ENCODE peak calls at places on chromosome 2, in five cellular contexts. One of them, this sample, is unnamed.

GRCh38 chr2:39913648-39914456 is 134.8 kb upstream of the THUMPD2 start:
- DNase-seq in left ventricle myocardium inferior: no peak
- DNase-seq in mesothelial cell of epicardium: no peak
- DNase-seq in fibroblast of the aortic adventitia: peak
- DNase-seq in hepatocyte: peak
- DNase-seq in this sample: no peak

GRCh38 chr2:38384344-38384743 is 7.3 kb upstream of the ATL2 start:
- DNase-seq in left ventricle myocardium inferior: no peak
- DNase-seq in mesothelial cell of epicardium: no peak
- DNase-seq in fibroblast of the aortic adventitia: no peak
- DNase-seq in hepatocyte: no peak
- DNase-seq in this sample: no peak

GRCh38 chr2:131130298-131130596 is 25.1 kb downstream of the PLEKHB2 start:
- DNase-seq in left ventricle myocardium inferior: no peak
- DNase-seq in mesothelial cell of epicardium: no peak
- DNase-seq in fibroblast of the aortic adventitia: no peak
- DNase-seq in hepatocyte: no peak
- DNase-seq in this sample: no peak

GRCh38 chr2:231877533-231878456 is 48.4 kb downstream of the NPPC start:
- DNase-seq in left ventricle myocardium inferior: no peak
- DNase-seq in mesothelial cell of epicardium: no peak
- DNase-seq in fibroblast of the aortic adventitia: peak
- DNase-seq in hepatocyte: no peak
- DNase-seq in this sample: no peak

GRCh38 chr2:207107551-207107950 is 58.2 kb downstream of the KLF7 start:
- DNase-seq in left ventricle myocardium inferior: no peak
- DNase-seq in mesothelial cell of epicardium: no peak
- DNase-seq in fibroblast of the aortic adventitia: no peak
- DNase-seq in hepatocyte: no peak
- DNase-seq in this sample: no peak

GRCh38 chr2:143435112-143435511 is 305.9 kb downstream of the ARHGAP15 start:
- DNase-seq in left ventricle myocardium inferior: no peak
- DNase-seq in mesothelial cell of epicardium: no peak
- DNase-seq in fibroblast of the aortic adventitia: peak
- DNase-seq in hepatocyte: no peak
- DNase-seq in this sample: no peak

GRCh38 chr2:171678619-171679018 is 8.7 kb upstream of the DYNC1I2 start:
- DNase-seq in left ventricle myocardium inferior: no peak
- DNase-seq in mesothelial cell of epicardium: no peak
- DNase-seq in fibroblast of the aortic adventitia: no peak
- DNase-seq in hepatocyte: no peak
- DNase-seq in this sample: no peak

GRCh38 chr2:60260646-60261296 is 292.7 kb downstream of the BCL11A start:
- DNase-seq in left ventricle myocardium inferior: no peak
- DNase-seq in mesothelial cell of epicardium: no peak
- DNase-seq in fibroblast of the aortic adventitia: no peak
- DNase-seq in hepatocyte: no peak
- DNase-seq in this sample: no peak

GRCh38 chr2:162146906-162147305 is 5.1 kb downstream of the GCG start:
- DNase-seq in left ventricle myocardium inferior: no peak
- DNase-seq in mesothelial cell of epicardium: no peak
- DNase-seq in fibroblast of the aortic adventitia: no peak
- DNase-seq in hepatocyte: no peak
- DNase-seq in this sample: no peak

GRCh38 chr2:218244204-218244603 is 16.6 kb upstream of the GPBAR1 start:
- DNase-seq in left ventricle myocardium inferior: no peak
- DNase-seq in mesothelial cell of epicardium: no peak
- DNase-seq in fibroblast of the aortic adventitia: no peak
- DNase-seq in hepatocyte: no peak
- DNase-seq in this sample: no peak

GRCh38 chr2:85523062-85523905 is 15.7 kb upstream of the MAT2A start:
- DNase-seq in left ventricle myocardium inferior: no peak
- DNase-seq in mesothelial cell of epicardium: no peak
- DNase-seq in fibroblast of the aortic adventitia: no peak
- DNase-seq in hepatocyte: no peak
- DNase-seq in this sample: no peak

GRCh38 chr2:43101751-43102150 is 124.7 kb downstream of the ZFP36L2 start:
- DNase-seq in left ventricle myocardium inferior: no peak
- DNase-seq in mesothelial cell of epicardium: no peak
- DNase-seq in fibroblast of the aortic adventitia: no peak
- DNase-seq in hepatocyte: no peak
- DNase-seq in this sample: no peak

GRCh38 chr2:149004836-149005235 is 33.7 kb upstream of the LYPD6B start:
- DNase-seq in left ventricle myocardium inferior: no peak
- DNase-seq in mesothelial cell of epicardium: no peak
- DNase-seq in fibroblast of the aortic adventitia: no peak
- DNase-seq in hepatocyte: no peak
- DNase-seq in this sample: no peak

GRCh38 chr2:149039213-149039724 is 770 bp downstream of the LYPD6B start:
- DNase-seq in left ventricle myocardium inferior: no peak
- DNase-seq in mesothelial cell of epicardium: no peak
- DNase-seq in fibroblast of the aortic adventitia: no peak
- DNase-seq in hepatocyte: no peak
- DNase-seq in this sample: no peak

GRCh38 chr2:98348066-98348561 is 1.9 kb downstream of the CNGA3 start:
- DNase-seq in left ventricle myocardium inferior: no peak
- DNase-seq in mesothelial cell of epicardium: no peak
- DNase-seq in fibroblast of the aortic adventitia: no peak
- DNase-seq in hepatocyte: no peak
- DNase-seq in this sample: no peak

DNA sequence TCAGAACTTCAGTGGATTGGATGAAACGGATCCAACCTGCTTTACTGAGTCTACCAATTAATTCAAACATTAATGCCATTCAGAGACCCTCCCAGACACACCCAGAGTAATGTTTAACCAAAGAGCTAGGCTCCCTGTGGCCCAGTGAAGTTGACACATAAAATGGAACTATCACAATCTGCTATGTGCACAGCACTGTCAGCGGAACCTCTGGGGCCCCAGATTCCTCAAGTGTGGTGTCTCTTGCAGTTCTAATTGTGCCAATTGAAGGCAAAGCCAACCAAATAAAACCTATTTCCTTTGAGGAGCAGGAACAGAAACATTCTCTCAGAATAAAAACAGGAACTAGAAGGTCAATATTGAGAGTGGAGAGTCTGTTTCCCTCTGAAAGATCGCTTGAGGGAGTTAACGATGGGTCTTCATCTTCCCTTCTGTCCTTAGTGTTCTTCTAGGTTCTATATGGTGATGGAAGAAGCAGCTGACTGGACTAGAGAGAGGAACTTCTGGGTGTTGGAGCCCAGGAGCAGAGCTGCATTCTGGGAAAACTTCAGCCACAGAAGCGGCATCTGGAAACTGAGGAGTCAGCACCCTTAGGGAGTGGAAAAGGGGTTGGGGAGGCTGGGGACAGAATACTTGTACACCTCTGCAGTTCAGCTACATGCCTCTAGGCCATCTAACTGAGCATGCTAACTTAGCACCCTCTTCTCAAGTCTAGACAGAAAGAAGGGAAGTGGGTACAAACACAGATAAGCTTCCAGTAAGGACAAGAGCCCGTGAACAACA is 174.4 kb upstream of the FBXO11 start:
- DNase-seq in left ventricle myocardium inferior: no peak
- DNase-seq in mesothelial cell of epicardium: no peak
- DNase-seq in fibroblast of the aortic adventitia: no peak
- DNase-seq in hepatocyte: no peak
- DNase-seq in this sample: no peak
- TF ChIP-seq CTCF in left ventricle myocardium inferior: no peak
- TF ChIP-seq CTCF in mesothelial cell of epicardium: no peak
- TF ChIP-seq CTCF in fibroblast of the aortic adventitia: no peak
- TF ChIP-seq CTCF in hepatocyte: no peak
- TF ChIP-seq CTCF in this sample: no peak

DNA sequence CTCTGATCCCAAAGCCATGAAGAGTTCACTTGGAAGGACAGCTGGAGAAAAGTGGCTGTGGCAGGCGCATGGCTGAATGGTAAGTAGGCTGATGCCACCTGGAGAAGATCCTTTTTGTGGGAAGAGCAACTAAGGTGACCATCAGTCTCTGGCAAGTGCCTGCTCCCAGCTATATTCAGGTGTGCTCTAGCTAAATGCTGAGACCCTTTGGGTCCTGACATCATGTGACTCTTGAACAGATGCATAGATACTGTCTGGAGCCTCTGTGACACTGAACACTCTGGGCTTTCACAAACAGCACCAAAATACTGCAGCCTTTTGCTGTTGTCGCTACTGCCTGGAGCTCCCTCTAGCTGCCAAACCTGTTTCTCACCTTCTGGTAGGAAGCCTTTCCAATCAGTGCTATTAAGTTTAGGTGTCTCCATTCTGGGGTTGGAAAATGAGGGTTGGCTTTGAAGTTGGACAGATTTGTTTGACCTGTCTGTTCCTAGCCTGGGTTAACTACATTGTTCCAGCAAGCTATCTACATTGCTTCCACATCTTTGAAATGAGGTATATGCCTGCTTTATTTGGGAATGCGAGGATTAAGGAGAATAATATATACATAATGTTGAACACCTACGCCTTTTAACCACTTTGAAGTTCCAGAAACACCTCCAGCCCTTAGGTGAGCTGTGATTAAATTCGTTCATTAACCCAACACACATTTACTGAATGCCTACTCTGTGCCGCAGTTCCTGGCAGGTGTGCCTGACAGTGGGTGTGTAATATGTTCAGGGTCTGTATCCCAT is 3.1 kb downstream of the EGR4 start:
- DNase-seq in left ventricle myocardium inferior: no peak
- DNase-seq in mesothelial cell of epicardium: no peak
- DNase-seq in fibroblast of the aortic adventitia: peak
- DNase-seq in hepatocyte: peak
- DNase-seq in this sample: no peak
- TF ChIP-seq CTCF in left ventricle myocardium inferior: peak
- TF ChIP-seq CTCF in mesothelial cell of epicardium: no peak
- TF ChIP-seq CTCF in fibroblast of the aortic adventitia: peak
- TF ChIP-seq CTCF in hepatocyte: peak
- TF ChIP-seq CTCF in this sample: peak

GRCh38 chr2:101252408-101253012 is at the start of gene CNOT11:
- DNase-seq in left ventricle myocardium inferior: peak
- DNase-seq in mesothelial cell of epicardium: peak
- DNase-seq in fibroblast of the aortic adventitia: peak
- DNase-seq in hepatocyte: peak
- DNase-seq in this sample: peak
- TF ChIP-seq CTCF in left ventricle myocardium inferior: no peak
- TF ChIP-seq CTCF in mesothelial cell of epicardium: no peak
- TF ChIP-seq CTCF in fibroblast of the aortic adventitia: no peak
- TF ChIP-seq CTCF in hepatocyte: no peak
- TF ChIP-seq CTCF in this sample: no peak

GRCh38 chr2:134447669-134448068 is 193.8 kb downstream of the MGAT5 start:
- DNase-seq in left ventricle myocardium inferior: no peak
- DNase-seq in mesothelial cell of epicardium: no peak
- DNase-seq in fibroblast of the aortic adventitia: no peak
- DNase-seq in hepatocyte: no peak
- DNase-seq in this sample: no peak
- TF ChIP-seq CTCF in left ventricle myocardium inferior: no peak
- TF ChIP-seq CTCF in mesothelial cell of epicardium: no peak
- TF ChIP-seq CTCF in fibroblast of the aortic adventitia: no peak
- TF ChIP-seq CTCF in hepatocyte: no peak
- TF ChIP-seq CTCF in this sample: no peak

GRCh38 chr2:45892757-45893156 is 241.3 kb downstream of the PRKCE start:
- DNase-seq in left ventricle myocardium inferior: peak
- DNase-seq in mesothelial cell of epicardium: no peak
- DNase-seq in fibroblast of the aortic adventitia: peak
- DNase-seq in hepatocyte: no peak
- DNase-seq in this sample: no peak
- TF ChIP-seq CTCF in left ventricle myocardium inferior: no peak
- TF ChIP-seq CTCF in mesothelial cell of epicardium: no peak
- TF ChIP-seq CTCF in fibroblast of the aortic adventitia: no peak
- TF ChIP-seq CTCF in hepatocyte: no peak
- TF ChIP-seq CTCF in this sample: no peak

This sample was measured in progenitor cell of endocrine pancreas.